ENCODE peak calls at places on chromosomes 3 and 15, in four cellular contexts. C is H1, F is K562, V is HepG2. K is an unnamed sample.

GRCh38 chr3:66498718-66499611 is 1.9 kb downstream of the LRIG1 start:
- DNase-seq in C (no peak), V (no peak), F (no peak), K (no peak)

GRCh38 chr3:42149537-42150426 is 58.6 kb downstream of the TRAK1 start:
- DNase-seq in C (no peak), V (no peak), F (no peak), K (peak; percentile 19)

GRCh38 chr15:45919806-45920205 is 285.0 kb downstream of the SQOR start:
- DNase-seq in F (no peak), V (peak; percentile 32), C (no peak), K (no peak)

GRCh38 chr3:14434105-14434504 is 31.7 kb downstream of the SLC6A6 start:
- DNase-seq in C (no peak), F (no peak), V (no peak), K (no peak)

GRCh38 chr15:99085413-99086326 is 19.2 kb upstream of the SYNM start:
- DNase-seq in C (no peak), V (no peak), F (no peak), K (no peak)

GRCh38 chr15:99983894-99984293 is 250.7 kb upstream of the LYSMD4 start:
- DNase-seq in F (no peak), V (no peak), C (peak; percentile 66), K (peak; percentile 38)

GRCh38 chr3:4321732-4322131 is 18.6 kb downstream of the SETMAR start:
- DNase-seq in V (no peak), C (no peak), F (no peak), K (no peak)

GRCh38 chr3:134704556-134704955 is 53.7 kb upstream of the KY start:
- DNase-seq in V (no peak), F (no peak), C (no peak), K (no peak)

GRCh38 chr3:42117175-42118008 is 26.2 kb downstream of the TRAK1 start:
- DNase-seq in C (peak; percentile 59), F (no peak), V (no peak), K (peak; percentile 49)

GRCh38 chr3:142498397-142499180 is 50.8 kb upstream of the XRN1 start:
- DNase-seq in C (no peak), F (no peak), V (no peak), K (no peak)

GRCh38 chr15:94743668-94744067 is 512.3 kb downstream of the MCTP2 start:
- DNase-seq in F (no peak), C (no peak), V (no peak), K (no peak)

GRCh38 chr15:67948215-67948614 is 105.9 kb upstream of the PIAS1 start:
- DNase-seq in V (no peak), F (no peak), C (no peak), K (no peak)

GRCh38 chr3:106482436-106482835 is 613.6 kb upstream of the CBLB start:
- DNase-seq in V (no peak), F (no peak), C (no peak), K (no peak)

GRCh38 chr3:15805756-15806266 is 8.0 kb upstream of the ANKRD28 start:
- DNase-seq in F (no peak), C (no peak), V (no peak), K (no peak)

GRCh38 chr3:134346744-134347143 is 27.5 kb downstream of the AMOTL2 start:
- DNase-seq in F (no peak), C (no peak), V (no peak), K (no peak)

GRCh38 chr15:25789616-25790002 is 73.5 kb downstream of the ATP10A start:
- DNase-seq in V (no peak), C (no peak), F (no peak), K (no peak)

GRCh38 chr3:5428607-5429516 is 241.4 kb downstream of the EDEM1 start:
- DNase-seq in F (peak; percentile 92), V (no peak), C (no peak), K (no peak)

GRCh38 chr15:71997691-71998090 is 120.3 kb downstream of the MYO9A start:
- DNase-seq in F (no peak), C (no peak), V (no peak), K (no peak)

GRCh38 chr3:377158-377561 is 180.6 kb downstream of the CHL1 start:
- DNase-seq in F (peak; percentile 20), C (no peak), V (peak; percentile 42), K (no peak)

GRCh38 chr15:31352911-31353811 is 26.5 kb downstream of the KLF13 start:
- DNase-seq in V (no peak), F (peak; percentile 53), C (no peak), K (no peak)

GRCh38 chr3:196501316-196502064 is 2.1 kb downstream of the RNF168 start:
- DNase-seq in F (no peak), V (no peak), C (no peak), K (no peak)

GRCh38 chr15:69576035-69576526 is 123.5 kb downstream of the RPLP1 start:
- DNase-seq in C (peak; percentile 72), F (no peak), V (no peak), K (peak; percentile 54)

GRCh38 chr3:12046406-12046805 is 42.2 kb downstream of the SYN2 start:
- DNase-seq in C (no peak), V (no peak), F (no peak), K (no peak)

GRCh38 chr15:70526221-70526973 is 237.0 kb downstream of the UACA start:
- DNase-seq in C (peak; percentile 33), V (no peak), F (no peak), K (no peak)

GRCh38 chr15:35979608-35980007 is 433.6 kb upstream of the DPH6 start:
- DNase-seq in F (no peak), C (no peak), V (no peak), K (no peak)

GRCh38 chr3:71398157-71398836 is 185.2 kb downstream of the FOXP1 start:
- DNase-seq in F (no peak), V (no peak), C (no peak), K (no peak)

DNA sequence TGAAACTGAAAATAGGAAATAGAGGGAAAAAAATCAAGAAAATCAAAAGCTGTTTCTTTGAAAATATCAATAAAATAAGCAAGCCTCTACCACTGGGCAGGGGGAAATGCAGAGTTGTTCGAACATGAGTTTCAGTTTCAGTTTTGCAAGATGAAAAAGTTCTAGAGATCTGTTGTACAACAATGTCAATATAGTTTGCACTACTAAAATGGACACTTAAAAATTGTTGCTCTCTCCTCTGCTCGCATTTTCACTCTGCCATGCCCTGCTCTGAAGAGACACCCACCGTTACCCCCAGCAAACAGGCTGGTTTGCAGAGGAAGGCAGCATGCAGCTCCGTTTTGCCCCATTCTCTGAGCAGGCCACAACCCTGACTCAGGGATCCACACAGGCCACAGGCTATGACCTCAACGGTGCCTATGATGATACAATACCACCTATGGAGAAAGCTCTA is 64.5 kb downstream of the ZNF148 start:
- DNase-seq in C (no peak), V (peak; percentile 5), F (no peak), K (no peak)
- TF ChIP-seq JUN in C (no peak), V (no peak), F (peak; percentile 44), K (no peak)

GRCh38 chr3:52123106-52123708 is 31.0 kb downstream of the POC1A start:
- DNase-seq in F (peak; percentile 77), V (peak; percentile 39), C (peak; percentile 92), K (peak; percentile 84)
- TF ChIP-seq CREB1 in F (no peak), V (no peak), C (peak; percentile 62), K (no peak)

GRCh38 chr3:38458796-38459498 is 5.3 kb downstream of the ACVR2B start:
- DNase-seq in V (no peak), C (no peak), F (no peak), K (no peak)

GRCh38 chr3:38454884-38455638 is 1.4 kb downstream of the ACVR2B start:
- DNase-seq in F (peak; percentile 87), V (peak; percentile 81), C (peak; percentile 92), K (peak; percentile 86)

GRCh38 chr3:38459499-38460048 is 5.9 kb downstream of the ACVR2B start:
- DNase-seq in V (no peak), C (no peak), F (no peak), K (no peak)

GRCh38 chr3:38455639-38456430 is 2.1 kb downstream of the ACVR2B start:
- DNase-seq in C (no peak), V (no peak), F (peak; percentile 21), K (no peak)

GRCh38 chr3:38457111-38458003 is 3.7 kb downstream of the ACVR2B start:
- DNase-seq in F (peak; percentile 58), C (no peak), V (no peak), K (no peak)
- TF ChIP-seq JUN in F (no peak), C (no peak), V (no peak), K (no peak)

DNA sequence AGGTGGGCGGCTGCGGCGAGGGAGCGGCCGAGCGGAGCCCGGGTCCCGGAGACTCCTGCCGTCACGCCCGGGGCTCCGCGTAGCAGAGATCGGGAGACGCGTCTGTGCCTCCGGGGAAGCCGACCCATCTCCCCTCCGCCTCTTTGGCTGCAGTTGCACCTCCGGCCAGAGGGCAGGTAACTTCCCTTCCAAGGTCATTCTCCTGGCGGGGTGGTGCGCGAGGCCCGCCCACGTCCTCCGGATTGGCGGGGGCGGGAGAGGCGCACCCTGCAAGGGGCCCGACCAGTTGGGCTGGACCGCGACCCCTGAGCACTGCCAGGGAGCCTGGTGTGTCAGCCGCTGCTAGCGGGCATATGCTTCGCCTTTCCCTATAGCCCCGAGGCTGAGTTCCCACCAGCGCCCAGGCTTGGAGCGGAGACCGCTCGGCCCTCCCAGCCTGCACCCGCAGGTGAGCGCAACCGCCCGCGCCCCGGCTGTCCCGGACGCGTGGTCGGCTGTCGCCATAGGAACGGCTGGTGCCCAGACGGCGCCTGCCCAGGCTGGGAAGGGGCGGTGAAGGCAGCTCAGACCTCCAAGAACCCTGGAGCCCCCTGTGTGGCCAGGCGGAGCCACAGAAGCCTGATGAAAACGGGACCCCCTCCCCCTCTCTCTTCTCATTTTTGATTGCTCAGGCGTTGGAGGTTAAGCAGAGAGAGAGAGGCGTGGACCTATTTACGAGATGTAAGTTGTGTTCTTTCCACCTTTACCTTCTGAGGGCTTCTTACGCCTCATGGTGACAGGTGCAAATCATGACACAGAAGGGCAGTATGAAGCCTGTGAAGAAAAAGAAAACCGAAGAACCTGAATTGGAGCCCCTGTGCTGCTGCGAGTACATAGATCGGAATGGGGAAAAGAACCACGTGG is 453 bp downstream of the ZDHHC23 start:
- DNase-seq in F (no peak), C (peak; percentile 85), V (peak; percentile 25), K (peak; percentile 75)
- TF ChIP-seq CREB1 in F (no peak), C (no peak), V (no peak), K (no peak)

GRCh38 chr15:27327467-27328045 is 356.6 kb downstream of the GABRG3 start:
- DNase-seq in V (no peak), C (no peak), F (no peak), K (no peak)

GRCh38 chr15:27324871-27325270 is 353.9 kb downstream of the GABRG3 start:
- DNase-seq in V (no peak), C (no peak), F (no peak), K (no peak)

DNA sequence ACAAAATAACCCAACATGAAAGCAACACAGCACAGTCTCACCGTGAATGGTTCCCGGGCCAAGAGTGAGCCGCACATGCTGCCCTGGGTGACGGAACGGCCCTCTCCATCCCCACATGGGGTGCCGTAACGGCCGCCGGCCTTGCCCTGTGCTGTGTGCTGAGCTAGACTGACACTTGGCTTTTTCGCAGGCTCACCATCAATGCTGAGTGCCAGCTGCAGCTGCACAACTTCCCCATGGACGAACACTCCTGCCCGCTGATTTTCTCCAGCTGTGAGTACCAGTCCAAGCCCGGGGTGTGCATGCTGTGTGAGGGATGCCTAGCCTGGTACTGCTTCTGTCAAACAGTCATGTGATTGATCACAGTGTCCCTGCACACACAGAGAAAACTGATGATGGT is 357.6 kb downstream of the GABRG3 start:
- DNase-seq in F (no peak), V (no peak), C (no peak), K (no peak)
- TF ChIP-seq JUN in F (no peak), V (no peak), C (no peak), K (no peak)

K was measured in WTC11.